ENCODE peak calls at places on chromosomes 6 and 20, in ten cellular contexts. E is GM03348, R is nucleus accumbens, O is neural crest cell, Y is uterus, X is GM12865, A is sciatic nerve, Z is endothelial cell, F is HEK293T, J is amniotic epithelial cell. U is an unnamed sample.

GRCh38 chr6:106085687-106085983 is 501 bp upstream of the PRDM1 start:
- DNase-seq in E (no peak), R (no peak), O (no peak), Y (no peak), X (no peak), A (no peak), Z (no peak), F (no peak), J (no peak), U (no peak)

GRCh38 chr20:51354191-51354768 is 188.2 kb downstream of the NFATC2 start:
- DNase-seq in E (no peak), R (no peak), O (no peak), Y (no peak), X (no peak), A (no peak), Z (no peak), F (no peak), J (no peak), U (no peak)

GRCh38 chr6:113340371-113340770 is 516.8 kb upstream of the MARCKS start:
- DNase-seq in E (no peak), R (no peak), O (no peak), Y (no peak), X (peak; percentile 7), A (no peak), Z (no peak), F (no peak), J (no peak), U (no peak)

GRCh38 chr6:5014072-5014561 is 10.3 kb upstream of the RPP40 start:
- DNase-seq in E (no peak), R (no peak), O (no peak), Y (no peak), X (no peak), A (no peak), Z (no peak), F (no peak), J (no peak), U (no peak)

GRCh38 chr20:5945963-5946362 is 4.4 kb downstream of the TRMT6 start:
- DNase-seq in E (no peak), R (no peak), O (no peak), Y (no peak), X (no peak), A (no peak), Z (no peak), F (no peak), J (peak; percentile 78), U (no peak)

GRCh38 chr6:9957330-9957729 is 457.5 kb downstream of the TFAP2A start:
- DNase-seq in E (no peak), R (no peak), O (no peak), Y (no peak), X (no peak), A (no peak), Z (no peak), F (no peak), J (no peak), U (no peak)

GRCh38 chr6:169424821-169425240 is 171.2 kb upstream of the THBS2 start:
- DNase-seq in E (peak; percentile 67), R (no peak), O (no peak), Y (no peak), X (no peak), A (no peak), Z (no peak), F (no peak), J (peak; percentile 66), U (no peak)

GRCh38 chr6:150072201-150072600 is 3.3 kb upstream of the ULBP3 start:
- DNase-seq in E (peak; percentile 48), R (no peak), O (no peak), Y (no peak), X (peak; percentile 8), A (no peak), Z (no peak), F (peak; percentile 39), J (no peak), U (peak; percentile 72)

GRCh38 chr20:7151666-7152065 is 384.2 kb downstream of the BMP2 start:
- DNase-seq in E (no peak), R (no peak), O (no peak), Y (no peak), X (no peak), A (no peak), Z (no peak), F (no peak), J (peak; percentile 81), U (no peak)

GRCh38 chr6:112437053-112437452 is 89.9 kb downstream of the RFPL4B start:
- DNase-seq in E (no peak), R (no peak), O (no peak), Y (no peak), X (no peak), A (no peak), Z (no peak), F (no peak), J (no peak), U (no peak)

GRCh38 chr6:39092124-39092523 is 22.9 kb downstream of the SAYSD1 start:
- DNase-seq in E (no peak), R (no peak), O (no peak), Y (no peak), X (peak; percentile 29), A (no peak), Z (peak; percentile 54), F (peak; percentile 42), J (no peak), U (no peak)

GRCh38 chr6:143774347-143774746 is 68.8 kb upstream of the LTV1 start:
- DNase-seq in E (no peak), R (no peak), O (no peak), Y (no peak), X (no peak), A (no peak), Z (no peak), F (no peak), J (peak; percentile 54), U (peak; percentile 68)

GRCh38 chr6:33724281-33725023 is 13.0 kb upstream of the UQCC2 start:
- DNase-seq in E (no peak), R (no peak), O (no peak), Y (no peak), X (no peak), A (no peak), Z (no peak), F (no peak), J (no peak), U (no peak)

GRCh38 chr6:125123468-125124249 is 29.9 kb upstream of the TPD52L1 start:
- DNase-seq in E (no peak), R (no peak), O (no peak), Y (no peak), X (no peak), A (no peak), Z (no peak), F (no peak), J (no peak), U (peak; percentile 30)

GRCh38 chr6:152298055-152298647 is 339.0 kb downstream of the SYNE1 start:
- DNase-seq in E (no peak), R (no peak), O (no peak), Y (no peak), X (peak; percentile 54), A (no peak), Z (no peak), F (no peak), J (no peak), U (no peak)

GRCh38 chr6:122066200-122066599 is 333.3 kb upstream of the HSF2 start:
- DNase-seq in E (peak; percentile 13), R (no peak), O (no peak), Y (no peak), X (no peak), A (no peak), Z (no peak), F (no peak), J (no peak), U (no peak)

GRCh38 chr20:39040116-39040515 is 78.0 kb downstream of the DHX35 start:
- DNase-seq in E (no peak), R (no peak), O (no peak), Y (no peak), X (no peak), A (no peak), Z (no peak), F (no peak), J (no peak), U (no peak)

U was measured in right lobe of liver.